ENCODE peak calls at places on chromosome 5, in seven cellular contexts. K is heart left ventricle, H is sigmoid colon, C is stomach, P is body of pancreas, W is HCT116, B is HepG2. J is an unnamed sample.

GRCh38 chr5:56326770-56327169 is 93.6 kb upstream of the ANKRD55 start:
- DNase-seq in P (no peak), B (no peak), W (no peak), K (no peak), C (no peak), H (no peak), J (no peak)

GRCh38 chr5:154849791-154850201 is 607 bp downstream of the FAXDC2 start:
- DNase-seq in B (peak), H (no peak), W (no peak), P (no peak), C (no peak), K (no peak), J (no peak)

GRCh38 chr5:161155451-161155850 is 303.4 kb upstream of the ATP10B start:
- DNase-seq in B (no peak), K (no peak), P (no peak), H (no peak), C (no peak), W (no peak), J (no peak)

GRCh38 chr5:81140942-81141341 is 92.2 kb upstream of the CKMT2 start:
- DNase-seq in W (no peak), H (no peak), K (peak), P (no peak), B (no peak), C (no peak), J (no peak)

GRCh38 chr5:89128097-89128496 is 245.1 kb upstream of the MEF2C start:
- DNase-seq in W (no peak), B (no peak), H (no peak), C (no peak), P (no peak), K (no peak), J (no peak)

GRCh38 chr5:10747678-10748622 is 13.1 kb downstream of the DAP start:
- DNase-seq in C (no peak), P (peak), B (peak), H (no peak), K (no peak), W (no peak), J (no peak)

GRCh38 chr5:6302099-6302498 is 76.2 kb downstream of the MED10 start:
- DNase-seq in B (no peak), K (no peak), H (no peak), W (no peak), C (no peak), P (no peak), J (no peak)

GRCh38 chr5:154542581-154542980 is 64.6 kb upstream of the HAND1 start:
- DNase-seq in C (no peak), P (no peak), W (no peak), B (no peak), K (no peak), H (no peak), J (no peak)

GRCh38 chr5:35773936-35774335 is 82.8 kb upstream of the IL7R start:
- DNase-seq in H (no peak), C (no peak), B (no peak), K (no peak), P (no peak), W (no peak), J (no peak)

GRCh38 chr5:76958976-76959767 is 6.3 kb downstream of the CRHBP start:
- DNase-seq in W (no peak), K (no peak), H (no peak), P (no peak), B (no peak), C (no peak), J (no peak)

GRCh38 chr5:40615586-40616193 is 64.0 kb upstream of the PTGER4 start:
- DNase-seq in K (no peak), P (no peak), C (no peak), W (no peak), H (no peak), B (no peak), J (no peak)

GRCh38 chr5:98880151-98880550 is 48.7 kb downstream of the CHD1 start:
- DNase-seq in C (no peak), B (no peak), H (no peak), K (no peak), W (no peak), P (no peak), J (no peak)

GRCh38 chr5:850511-851006 is at the start of gene ZDHHC11:
- DNase-seq in W (no peak), B (peak), K (peak), H (peak), P (no peak), C (peak), J (peak)

GRCh38 chr5:1010641-1011046 is 2.0 kb downstream of the NKD2 start:
- DNase-seq in H (peak), C (no peak), P (peak), K (peak), B (no peak), W (no peak), J (peak)

GRCh38 chr5:14445581-14446290 is 135.9 kb upstream of the OTULINL start:
- DNase-seq in B (no peak), K (peak), H (peak), C (no peak), P (no peak), W (no peak), J (no peak)

GRCh38 chr5:135700731-135701130 is 121.9 kb upstream of the CXCL14 start:
- DNase-seq in H (no peak), W (no peak), K (no peak), P (no peak), B (no peak), C (no peak), J (no peak)

GRCh38 chr5:125526940-125527339 is 780.5 kb upstream of the ZNF608 start:
- DNase-seq in P (no peak), H (peak), K (no peak), C (no peak), W (no peak), B (no peak), J (no peak)

DNA sequence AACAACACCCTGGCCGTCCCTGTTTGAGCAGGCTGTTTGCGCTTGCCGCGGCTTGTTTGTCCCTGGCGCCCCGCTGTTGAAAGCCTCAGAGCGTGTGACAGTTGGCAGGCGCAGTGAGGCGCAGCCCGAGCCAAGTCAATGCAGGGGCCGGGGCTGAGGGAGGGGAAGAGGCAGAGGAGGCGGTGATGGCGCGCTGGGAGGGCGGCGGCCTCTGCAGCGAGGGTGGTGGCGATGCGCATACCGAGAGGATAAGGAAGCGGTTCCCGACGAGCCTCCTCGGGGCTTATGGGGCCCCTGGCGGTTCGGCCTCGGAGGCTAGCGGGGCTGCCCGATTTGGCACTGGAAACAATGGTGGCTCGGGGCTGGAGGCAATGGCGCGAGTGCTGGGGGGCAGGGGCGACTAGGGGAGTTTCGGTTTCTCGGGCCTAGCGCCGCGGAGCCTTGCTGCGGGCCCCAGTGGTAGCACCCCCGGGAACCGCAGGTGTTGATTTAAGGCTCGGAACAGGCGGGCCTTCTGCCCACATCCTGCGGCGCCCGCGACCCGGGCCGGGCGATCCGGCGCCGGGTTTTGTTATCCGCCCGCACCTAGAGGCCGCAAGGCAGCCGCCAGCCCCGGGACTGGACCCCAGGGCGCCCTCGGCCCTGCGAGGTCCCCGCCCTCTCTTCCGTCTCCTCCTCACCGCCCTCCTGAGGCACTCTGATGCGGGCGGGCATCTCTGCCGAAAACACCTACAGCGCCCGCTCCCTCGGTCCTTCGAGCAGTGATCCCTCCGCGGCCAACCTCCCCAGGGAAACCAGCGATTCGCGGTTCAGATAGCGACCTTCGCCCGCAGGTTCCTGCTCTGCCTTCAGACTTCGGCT is 955 bp upstream of the LNPEP start:
- DNase-seq in P (peak), B (peak), W (peak), K (peak), H (peak), C (peak), J (peak)
- TF ChIP-seq POLR2A in P (peak), B (peak), W (peak), K (peak), H (peak), C (no peak), J (peak)

GRCh38 chr5:38556599-38557308 is at the start of gene LIFR:
- DNase-seq in K (peak), W (peak), P (peak), B (peak), C (peak), H (peak), J (peak)
- TF ChIP-seq POLR2A in K (peak), W (peak), P (peak), B (peak), C (no peak), H (peak), J (peak)

GRCh38 chr5:62403411-62404250 is at the start of gene DIMT1:
- DNase-seq in C (peak), P (peak), W (peak), B (peak), K (peak), H (peak), J (peak)
- TF ChIP-seq POLR2A in C (peak), P (peak), W (peak), B (peak), K (peak), H (peak), J (no peak)

GRCh38 chr5:143213851-143214363 is 189.6 kb downstream of the NR3C1 start:
- DNase-seq in W (no peak), H (no peak), P (no peak), B (no peak), C (no peak), K (no peak), J (no peak)
- TF ChIP-seq POLR2A in W (no peak), H (no peak), P (no peak), B (no peak), C (no peak), K (no peak), J (no peak)

GRCh38 chr5:67004730-67005350 is 191.8 kb downstream of the CD180 start:
- DNase-seq in H (no peak), K (no peak), C (no peak), W (no peak), B (no peak), P (no peak), J (no peak)

GRCh38 chr5:67006152-67006848 is 190.3 kb downstream of the CD180 start:
- DNase-seq in C (no peak), B (no peak), P (no peak), W (no peak), H (no peak), K (no peak), J (no peak)

GRCh38 chr5:67002832-67003231 is 193.8 kb downstream of the CD180 start:
- DNase-seq in P (no peak), B (peak), C (no peak), W (no peak), K (no peak), H (no peak), J (no peak)

GRCh38 chr5:67003373-67003905 is 193.2 kb downstream of the CD180 start:
- DNase-seq in C (no peak), K (no peak), P (no peak), B (no peak), W (no peak), H (no peak), J (no peak)

GRCh38 chr5:67003906-67004729 is 192.5 kb downstream of the CD180 start:
- DNase-seq in C (peak), W (peak), K (peak), P (peak), B (peak), H (peak), J (peak)
- TF ChIP-seq POLR2A in C (peak), W (no peak), K (peak), P (peak), B (peak), H (peak), J (peak)